ENCODE peak calls at places on chromosomes 5 and 9, in seven cellular contexts. N, U, S, M, F, I and J are unnamed samples.

GRCh38 chr5:143683459-143683858 is 128.5 kb upstream of the HMHB1 start:
- DNase-seq in N (no peak), U (no peak), S (no peak), M (no peak), F (no peak), I (peak), J (no peak)

GRCh38 chr5:132687995-132688394 is 14.2 kb downstream of the IL4 start:
- DNase-seq in N (no peak), U (no peak), S (no peak), M (no peak), F (peak), I (no peak), J (no peak)

GRCh38 chr9:134778156-134778555 is 102.5 kb upstream of the FCN2 start:
- DNase-seq in N (peak), U (no peak), S (no peak), M (no peak), F (no peak), I (no peak), J (peak)

GRCh38 chr5:82635561-82636288 is 357.6 kb upstream of the RPS23 start:
- DNase-seq in N (peak), U (no peak), S (no peak), M (no peak), F (no peak), I (peak), J (no peak)

GRCh38 chr9:137778336-137778735 is 99.2 kb upstream of the CACNA1B start:
- DNase-seq in N (no peak), U (no peak), S (no peak), M (no peak), F (no peak), I (no peak), J (no peak)

GRCh38 chr5:44661851-44662250 is 146.9 kb upstream of the MRPS30 start:
- DNase-seq in N (no peak), U (no peak), S (no peak), M (no peak), F (no peak), I (no peak), J (no peak)

GRCh38 chr5:93395010-93395409 is 186.0 kb downstream of the NR2F1-AS1 start:
- DNase-seq in N (no peak), U (no peak), S (no peak), M (no peak), F (no peak), I (no peak), J (no peak)

GRCh38 chr5:26388946-26389345 is 649.4 kb downstream of the CDH9 start:
- DNase-seq in N (no peak), U (no peak), S (no peak), M (no peak), F (no peak), I (no peak), J (no peak)

GRCh38 chr9:91477106-91477505 is 53.5 kb upstream of the NFIL3 start:
- DNase-seq in N (no peak), U (no peak), S (no peak), M (peak), F (no peak), I (no peak), J (no peak)

DNA sequence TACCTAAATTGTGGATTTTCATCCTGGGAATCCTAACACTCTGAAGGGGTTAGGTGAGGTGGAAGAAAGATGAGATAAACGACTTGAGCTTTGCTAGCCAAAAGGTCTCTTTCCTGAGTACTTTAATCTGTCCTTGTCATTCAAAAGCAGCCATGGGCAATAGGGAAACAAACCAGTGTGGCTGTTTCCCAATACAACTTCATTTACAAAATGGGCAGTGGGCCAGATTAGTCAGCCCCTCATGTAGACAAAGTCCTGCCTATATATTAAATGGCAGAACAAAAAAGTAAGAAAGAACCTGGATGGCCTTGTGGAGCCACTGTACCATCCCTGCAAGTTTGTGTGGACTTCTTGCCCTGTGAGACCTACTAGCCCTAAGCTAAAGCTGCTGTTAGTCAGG is 51.0 kb upstream of the NFIL3 start:
- DNase-seq in N (peak), U (no peak), S (no peak), M (no peak), F (no peak), I (no peak), J (peak)
- H2AK5ac ChIP-seq in N (no peak), U (no peak), S (no peak), M (no peak), F (no peak), I (no peak), J (no peak)

GRCh38 chr5:2288466-2288865 is 405.7 kb upstream of the IRX4 start:
- DNase-seq in N (no peak), U (no peak), S (no peak), M (no peak), F (no peak), I (no peak), J (no peak)
- H3K18ac ChIP-seq in N (no peak), U (no peak), S (no peak), M (no peak), F (no peak), I (no peak), J (no peak)

GRCh38 chr5:86403190-86403589 is 214.6 kb upstream of the COX7C start:
- DNase-seq in N (no peak), U (no peak), S (no peak), M (no peak), F (no peak), I (no peak), J (no peak)

GRCh38 chr5:86411596-86411995 is 206.1 kb upstream of the COX7C start:
- DNase-seq in N (no peak), U (no peak), S (no peak), M (no peak), F (no peak), I (no peak), J (no peak)

GRCh38 chr5:86407711-86408110 is 210.0 kb upstream of the COX7C start:
- DNase-seq in N (no peak), U (no peak), S (no peak), M (no peak), F (no peak), I (no peak), J (no peak)
- H3K27ac ChIP-seq in N (no peak), U (no peak), S (no peak), M (no peak), F (no peak), I (no peak), J (no peak)

GRCh38 chr5:10726913-10727517 is 34.0 kb downstream of the DAP start:
- DNase-seq in N (no peak), U (no peak), S (no peak), M (no peak), F (no peak), I (no peak), J (no peak)
- H2AK5ac ChIP-seq in N (peak), U (no peak), S (no peak), M (no peak), F (no peak), I (no peak), J (peak)

DNA sequence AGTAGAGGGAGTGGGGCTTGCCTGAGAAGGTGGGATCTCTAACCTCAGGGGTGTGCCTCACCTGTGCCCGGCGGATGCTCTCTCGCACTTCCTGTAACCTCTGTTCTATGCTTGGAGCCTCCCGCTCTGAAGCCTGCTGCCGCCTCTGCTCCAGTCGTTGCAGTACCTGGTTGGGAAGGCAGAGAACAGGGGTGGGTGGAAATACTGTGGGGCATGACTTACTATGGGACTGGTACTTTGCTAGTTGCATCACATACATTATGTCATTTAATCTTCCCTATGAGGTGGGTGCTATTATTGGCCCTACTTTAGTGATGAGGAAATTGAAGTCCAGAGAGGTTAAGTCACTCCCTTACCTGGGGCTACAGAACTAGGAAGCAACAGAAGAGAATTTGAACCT is 5.2 kb downstream of the FCHSD1 start:
- DNase-seq in N (no peak), U (no peak), S (no peak), M (no peak), F (no peak), I (peak), J (no peak)
- H3K18ac ChIP-seq in N (no peak), U (no peak), S (no peak), M (no peak), F (no peak), I (no peak), J (no peak)

GRCh38 chr5:65035212-65036206 is 266.8 kb downstream of the CWC27 start:
- DNase-seq in N (peak), U (peak), S (peak), M (peak), F (peak), I (peak), J (peak)
- H3K27ac ChIP-seq in N (peak), U (peak), S (peak), M (peak), F (peak), I (peak), J (peak)